ENCODE peak calls at places on chromosomes 13 and 19, in six cellular contexts. F is IMR-90, Z is mesenchymal stem cell, X is H9, L is neuronal stem cell, G is H1. A is an unnamed sample.

GRCh38 chr19:407501-408440 is 1.2 kb downstream of the C2CD4C start:
- DNase-seq in F (no peak), Z (no peak), X (peak; percentile 36), L (no peak), G (no peak), A (no peak)

GRCh38 chr13:24500977-24501376 is 11.6 kb downstream of the PARP4 start:
- DNase-seq in F (peak; percentile 73), Z (no peak), X (no peak), L (no peak), G (no peak), A (no peak)

GRCh38 chr19:6501740-6502648 is at the start of gene TUBB4A:
- DNase-seq in F (no peak), Z (no peak), X (peak; percentile 61), L (no peak), G (no peak), A (no peak)

GRCh38 chr19:16068696-16069259 is 7.5 kb upstream of the TPM4 start:
- DNase-seq in F (no peak), Z (no peak), X (no peak), L (no peak), G (no peak), A (no peak)

GRCh38 chr19:35978832-35979365 is 16.1 kb upstream of the SDHAF1 start:
- DNase-seq in F (no peak), Z (no peak), X (no peak), L (no peak), G (no peak), A (no peak)

GRCh38 chr13:101946411-101946810 is 455.4 kb downstream of the FGF14 start:
- DNase-seq in F (no peak), Z (no peak), X (no peak), L (no peak), G (no peak), A (no peak)

GRCh38 chr19:8566855-8567254 is 10.4 kb downstream of the MYO1F start:
- DNase-seq in F (no peak), Z (no peak), X (no peak), L (no peak), G (no peak), A (no peak)

GRCh38 chr19:5358173-5358800 is 17.7 kb upstream of the PTPRS start:
- DNase-seq in F (peak; percentile 17), Z (no peak), X (no peak), L (no peak), G (no peak), A (no peak)

GRCh38 chr19:40800339-40800996 is 1.5 kb downstream of the EGLN2 start:
- DNase-seq in F (no peak), Z (no peak), X (no peak), L (no peak), G (no peak), A (no peak)

GRCh38 chr19:38975214-38975860 is at the start of gene FBXO17:
- DNase-seq in F (peak; percentile 63), Z (peak; percentile 72), X (peak; percentile 67), L (peak; percentile 50), G (no peak), A (peak; percentile 72)

GRCh38 chr19:38701455-38702063 is 42.7 kb downstream of the CAPN12 start:
- DNase-seq in F (peak; percentile 21), Z (no peak), X (no peak), L (no peak), G (no peak), A (no peak)

GRCh38 chr19:45769054-45769782 is at the start of gene SIX5:
- DNase-seq in F (peak; percentile 97), Z (peak; percentile 98), X (peak; percentile 99), L (peak; percentile 99), G (peak; percentile 96), A (peak; percentile 99)

GRCh38 chr19:45766919-45767346 is 2.1 kb downstream of the SIX5 start:
- DNase-seq in F (peak; percentile 16), Z (no peak), X (no peak), L (no peak), G (no peak), A (no peak)

GRCh38 chr19:45767410-45767880 is 1.6 kb downstream of the SIX5 start:
- DNase-seq in F (peak; percentile 89), Z (peak; percentile 92), X (peak; percentile 77), L (peak; percentile 72), G (no peak), A (peak; percentile 66)

GRCh38 chr19:45768644-45769053 is 403 bp downstream of the SIX5 start:
- DNase-seq in F (peak; percentile 41), Z (peak; percentile 81), X (no peak), L (no peak), G (no peak), A (peak; percentile 60)

DNA sequence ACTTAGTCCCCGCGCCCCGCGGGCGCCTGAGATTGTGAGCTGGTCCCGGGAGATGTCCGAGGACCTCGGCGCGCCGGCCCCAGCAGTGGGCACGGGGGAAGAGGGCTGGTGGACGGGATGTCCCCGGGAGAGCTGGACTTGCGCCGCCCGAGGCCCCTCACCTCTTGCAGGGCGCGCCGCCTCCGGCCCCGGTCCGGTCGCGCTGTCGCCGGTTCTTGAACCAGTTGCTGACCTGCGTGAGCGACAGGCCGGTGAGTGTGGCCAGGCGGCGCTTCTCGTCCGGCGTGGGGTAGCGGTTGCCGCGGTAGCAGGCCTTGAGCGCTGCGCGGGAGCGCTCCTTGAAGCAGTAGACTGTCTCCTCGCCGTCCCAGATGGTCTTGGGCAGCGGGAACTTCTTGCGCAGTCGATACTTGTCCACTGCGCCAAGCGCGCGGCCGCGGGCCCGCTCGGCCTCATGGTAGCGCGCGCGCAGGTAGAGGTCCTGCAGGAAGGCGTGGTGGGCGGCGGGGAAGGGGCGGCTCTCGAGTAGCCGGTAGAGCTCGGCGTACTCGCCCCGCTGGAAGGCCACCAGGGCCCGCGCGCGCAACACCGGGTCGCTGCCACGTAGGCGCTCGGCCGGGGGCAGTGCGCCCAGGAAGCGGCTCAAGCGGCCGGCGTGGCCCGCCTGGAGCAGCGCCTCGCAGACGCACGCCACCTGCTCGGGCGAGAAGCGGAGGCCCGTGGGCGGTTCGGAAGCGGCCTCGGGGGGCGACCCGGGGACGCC is 990 bp downstream of the SIX5 start:
- DNase-seq in F (peak; percentile 65), Z (peak; percentile 78), X (peak; percentile 71), L (peak; percentile 69), G (no peak), A (peak; percentile 80)
- H3K18ac ChIP-seq in F (peak overlapping the region; percentile 16), Z (peak overlapping the region; percentile 14), X (peak overlapping the region; percentile 77), L (peak overlapping the region; percentile 100), G (peak overlapping the region; percentile 87), A (peak overlapping the region; percentile 94)

GRCh38 chr13:26813626-26814348 is 53.2 kb upstream of the GPR12 start:
- DNase-seq in F (no peak), Z (no peak), X (no peak), L (no peak), G (no peak), A (no peak)

GRCh38 chr13:26821766-26822165 is 61.2 kb upstream of the GPR12 start:
- DNase-seq in F (no peak), Z (no peak), X (no peak), L (no peak), G (no peak), A (no peak)

GRCh38 chr13:26816876-26817275 is 56.3 kb upstream of the GPR12 start:
- DNase-seq in F (no peak), Z (no peak), X (no peak), L (no peak), G (no peak), A (no peak)

GRCh38 chr13:26819067-26819466 is 58.5 kb upstream of the GPR12 start:
- DNase-seq in F (no peak), Z (no peak), X (no peak), L (no peak), G (no peak), A (no peak)
- H3K23ac ChIP-seq in F (no peak overlapping the region), Z (no peak overlapping the region), X (no peak overlapping the region), L (no peak overlapping the region), G (no peak overlapping the region), A (no peak overlapping the region)

DNA sequence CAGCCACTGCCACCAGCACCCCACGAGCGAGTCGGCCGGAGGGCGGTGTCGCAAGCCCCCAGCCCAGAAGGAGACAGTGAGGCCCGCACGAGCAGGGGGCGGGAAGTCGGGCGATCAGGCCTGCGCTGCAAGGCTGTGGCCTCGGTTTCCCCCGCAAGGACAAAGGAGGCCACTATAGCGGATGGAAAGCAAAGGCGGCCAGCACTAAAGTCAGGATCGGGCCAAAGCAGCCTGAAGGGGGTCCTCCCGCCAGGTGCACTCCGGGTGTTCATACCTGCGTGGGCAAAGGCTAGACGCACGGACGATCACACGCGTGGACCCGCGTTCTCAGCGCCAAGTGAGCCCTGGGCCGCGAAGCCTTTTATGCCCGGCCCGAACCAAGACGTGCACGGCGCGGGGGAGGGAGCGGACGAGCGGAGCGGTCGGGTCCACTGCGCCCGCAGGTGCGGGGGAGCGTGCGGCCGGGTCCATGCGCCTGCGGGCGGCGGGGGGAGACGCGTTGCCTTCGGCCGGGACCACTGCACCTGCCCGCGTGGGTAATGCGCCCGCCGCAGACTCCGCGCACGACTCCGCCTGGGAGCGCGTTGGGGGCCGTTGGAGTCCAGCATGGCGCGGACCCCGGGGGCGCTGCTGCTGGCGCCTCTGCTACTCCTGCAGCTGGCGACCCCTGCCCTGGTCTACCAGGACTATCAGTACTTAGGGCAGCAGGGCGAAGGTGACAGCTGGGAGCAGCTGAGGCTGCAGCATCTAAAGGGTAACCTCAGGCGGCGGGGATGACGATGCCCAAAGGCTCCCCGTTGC is at the start of the genes PRDX2 and THSD8:
- DNase-seq in F (peak; percentile 65), Z (peak; percentile 71), X (peak; percentile 77), L (peak; percentile 80), G (no peak), A (peak; percentile 79)
- H2BK15ac ChIP-seq in F (no peak within 1 kb of the TSS), Z (peak within 1 kb of the TSS; percentile 13), X (no peak within 1 kb of the TSS), L (peak within 1 kb of the TSS; percentile 99), G (peak within 1 kb of the TSS; percentile 61), A (no peak within 1 kb of the TSS)

GRCh38 chr19:58055483-58055874 is 3.6 kb upstream of the ZNF135 start:
- DNase-seq in F (no peak), Z (no peak), X (no peak), L (no peak), G (no peak), A (no peak)
- H3K18ac ChIP-seq in F (no peak overlapping the region), Z (no peak overlapping the region), X (no peak overlapping the region), L (no peak overlapping the region), G (no peak overlapping the region), A (no peak overlapping the region)

GRCh38 chr13:35597451-35597850 is 121.0 kb upstream of the MAB21L1 start:
- DNase-seq in F (no peak), Z (no peak), X (no peak), L (no peak), G (no peak), A (no peak)
- H3K23ac ChIP-seq in F (no peak overlapping the region), Z (no peak overlapping the region), X (no peak overlapping the region), L (no peak overlapping the region), G (no peak overlapping the region), A (no peak overlapping the region)

GRCh38 chr13:107573184-107573583 is 642.2 kb downstream of the LIG4 start:
- DNase-seq in F (no peak), Z (no peak), X (no peak), L (no peak), G (no peak), A (no peak)

GRCh38 chr13:107574517-107575215 is 640.7 kb downstream of the LIG4 start:
- DNase-seq in F (peak; percentile 8), Z (no peak), X (no peak), L (no peak), G (peak; percentile 10), A (peak; percentile 40)

GRCh38 chr13:107581009-107581408 is 634.3 kb downstream of the LIG4 start:
- DNase-seq in F (no peak), Z (no peak), X (no peak), L (no peak), G (no peak), A (peak; percentile 34)

GRCh38 chr13:107582171-107582570 is 633.2 kb downstream of the LIG4 start:
- DNase-seq in F (no peak), Z (no peak), X (no peak), L (no peak), G (no peak), A (no peak)

GRCh38 chr13:107576430-107576829 is 638.9 kb downstream of the LIG4 start:
- DNase-seq in F (peak; percentile 35), Z (no peak), X (no peak), L (no peak), G (no peak), A (no peak)
- H2BK15ac ChIP-seq in F (no peak overlapping the region), Z (no peak overlapping the region), X (no peak overlapping the region), L (no peak overlapping the region), G (no peak overlapping the region), A (no peak overlapping the region)